ENCODE peak calls at places on chromosomes 7 and 10, in six cellular contexts. One of them, this sample, is unnamed.

GRCh38 chr10:986137-986825 is 2.0 kb upstream of the GTPBP4 start:
- DNase-seq in endothelial cell: no peak
- DNase-seq in AG09319: no peak
- DNase-seq in MM.1S: no peak
- DNase-seq in HL-60: no peak
- DNase-seq in fibroblast of lung: peak
- DNase-seq in this sample: no peak

GRCh38 chr10:46554166-46554781 is 2.2 kb downstream of the GPRIN2 start:
- DNase-seq in endothelial cell: no peak
- DNase-seq in AG09319: no peak
- DNase-seq in MM.1S: no peak
- DNase-seq in HL-60: peak
- DNase-seq in fibroblast of lung: no peak
- DNase-seq in this sample: no peak

GRCh38 chr7:140544278-140544896 is 65.1 kb upstream of the MKRN1 start:
- DNase-seq in endothelial cell: no peak
- DNase-seq in AG09319: no peak
- DNase-seq in MM.1S: no peak
- DNase-seq in HL-60: no peak
- DNase-seq in fibroblast of lung: no peak
- DNase-seq in this sample: no peak

GRCh38 chr10:88076027-88076880 is 212.8 kb downstream of the PTEN start:
- DNase-seq in endothelial cell: no peak
- DNase-seq in AG09319: no peak
- DNase-seq in MM.1S: peak
- DNase-seq in HL-60: no peak
- DNase-seq in fibroblast of lung: peak
- DNase-seq in this sample: no peak

GRCh38 chr7:148286150-148286549 is 304.4 kb upstream of the C7orf33 start:
- DNase-seq in endothelial cell: peak
- DNase-seq in AG09319: no peak
- DNase-seq in MM.1S: peak
- DNase-seq in HL-60: no peak
- DNase-seq in fibroblast of lung: no peak
- DNase-seq in this sample: no peak

GRCh38 chr7:85111761-85112160 is 75.1 kb downstream of the SEMA3D start:
- DNase-seq in endothelial cell: no peak
- DNase-seq in AG09319: no peak
- DNase-seq in MM.1S: no peak
- DNase-seq in HL-60: no peak
- DNase-seq in fibroblast of lung: peak
- DNase-seq in this sample: no peak

GRCh38 chr10:13684252-13684791 is 97.6 kb downstream of the PRPF18 start:
- DNase-seq in endothelial cell: no peak
- DNase-seq in AG09319: peak
- DNase-seq in MM.1S: no peak
- DNase-seq in HL-60: no peak
- DNase-seq in fibroblast of lung: peak
- DNase-seq in this sample: no peak

GRCh38 chr7:101255841-101256240 is 11.0 kb upstream of the FIS1 start:
- DNase-seq in endothelial cell: no peak
- DNase-seq in AG09319: no peak
- DNase-seq in MM.1S: no peak
- DNase-seq in HL-60: no peak
- DNase-seq in fibroblast of lung: no peak
- DNase-seq in this sample: no peak

GRCh38 chr10:68135922-68136718 is 26.8 kb downstream of the MYPN start:
- DNase-seq in endothelial cell: no peak
- DNase-seq in AG09319: no peak
- DNase-seq in MM.1S: no peak
- DNase-seq in HL-60: no peak
- DNase-seq in fibroblast of lung: peak
- DNase-seq in this sample: no peak

GRCh38 chr10:80172896-80173295 is 32.4 kb downstream of the ANXA11 start:
- DNase-seq in endothelial cell: no peak
- DNase-seq in AG09319: no peak
- DNase-seq in MM.1S: no peak
- DNase-seq in HL-60: no peak
- DNase-seq in fibroblast of lung: no peak
- DNase-seq in this sample: no peak

GRCh38 chr7:5665106-5666025 is 116.1 kb downstream of the RNF216 start:
- DNase-seq in endothelial cell: peak
- DNase-seq in AG09319: peak
- DNase-seq in MM.1S: peak
- DNase-seq in HL-60: peak
- DNase-seq in fibroblast of lung: peak
- DNase-seq in this sample: peak

GRCh38 chr7:47198159-47198558 is 383.8 kb downstream of the TNS3 start:
- DNase-seq in endothelial cell: no peak
- DNase-seq in AG09319: no peak
- DNase-seq in MM.1S: no peak
- DNase-seq in HL-60: no peak
- DNase-seq in fibroblast of lung: no peak
- DNase-seq in this sample: no peak

GRCh38 chr7:99384523-99384922 is 10.0 kb downstream of the ARPC1B start:
- DNase-seq in endothelial cell: no peak
- DNase-seq in AG09319: no peak
- DNase-seq in MM.1S: no peak
- DNase-seq in HL-60: no peak
- DNase-seq in fibroblast of lung: no peak
- DNase-seq in this sample: no peak

GRCh38 chr7:151157645-151158329 is 9.7 kb downstream of the GBX1 start:
- DNase-seq in endothelial cell: peak
- DNase-seq in AG09319: no peak
- DNase-seq in MM.1S: no peak
- DNase-seq in HL-60: no peak
- DNase-seq in fibroblast of lung: peak
- DNase-seq in this sample: no peak

GRCh38 chr7:22860337-22860736 is 37.7 kb upstream of the TOMM7 start:
- DNase-seq in endothelial cell: no peak
- DNase-seq in AG09319: no peak
- DNase-seq in MM.1S: no peak
- DNase-seq in HL-60: no peak
- DNase-seq in fibroblast of lung: no peak
- DNase-seq in this sample: no peak

GRCh38 chr10:79142522-79143309 is 74.0 kb downstream of the ZMIZ1 start:
- DNase-seq in endothelial cell: no peak
- DNase-seq in AG09319: no peak
- DNase-seq in MM.1S: no peak
- DNase-seq in HL-60: no peak
- DNase-seq in fibroblast of lung: no peak
- DNase-seq in this sample: no peak
- TF ChIP-seq CTCF in endothelial cell: no peak
- TF ChIP-seq CTCF in AG09319: no peak
- TF ChIP-seq CTCF in MM.1S: no peak
- TF ChIP-seq CTCF in HL-60: no peak
- TF ChIP-seq CTCF in fibroblast of lung: no peak
- TF ChIP-seq CTCF in this sample: peak

GRCh38 chr7:156827587-156828203 is 65.3 kb downstream of the LMBR1 start:
- DNase-seq in endothelial cell: no peak
- DNase-seq in AG09319: no peak
- DNase-seq in MM.1S: peak
- DNase-seq in HL-60: no peak
- DNase-seq in fibroblast of lung: peak
- DNase-seq in this sample: peak
- TF ChIP-seq CTCF in endothelial cell: peak
- TF ChIP-seq CTCF in AG09319: peak
- TF ChIP-seq CTCF in MM.1S: peak
- TF ChIP-seq CTCF in HL-60: peak
- TF ChIP-seq CTCF in fibroblast of lung: peak
- TF ChIP-seq CTCF in this sample: peak

GRCh38 chr10:99964791-99965190 is 45.0 kb downstream of the DNMBP start:
- DNase-seq in endothelial cell: no peak
- DNase-seq in AG09319: no peak
- DNase-seq in MM.1S: no peak
- DNase-seq in HL-60: no peak
- DNase-seq in fibroblast of lung: peak
- DNase-seq in this sample: no peak
- TF ChIP-seq CTCF in endothelial cell: no peak
- TF ChIP-seq CTCF in AG09319: peak
- TF ChIP-seq CTCF in MM.1S: no peak
- TF ChIP-seq CTCF in HL-60: no peak
- TF ChIP-seq CTCF in fibroblast of lung: peak
- TF ChIP-seq CTCF in this sample: no peak

GRCh38 chr10:50990568-50991495 is 83.5 kb upstream of the PRKG1 start:
- DNase-seq in endothelial cell: peak
- DNase-seq in AG09319: peak
- DNase-seq in MM.1S: no peak
- DNase-seq in HL-60: no peak
- DNase-seq in fibroblast of lung: peak
- DNase-seq in this sample: peak

GRCh38 chr10:50991496-50992355 is 82.6 kb upstream of the PRKG1 start:
- DNase-seq in endothelial cell: peak
- DNase-seq in AG09319: no peak
- DNase-seq in MM.1S: no peak
- DNase-seq in HL-60: no peak
- DNase-seq in fibroblast of lung: peak
- DNase-seq in this sample: no peak

GRCh38 chr10:50987934-50988333 is 86.4 kb upstream of the PRKG1 start:
- DNase-seq in endothelial cell: no peak
- DNase-seq in AG09319: no peak
- DNase-seq in MM.1S: no peak
- DNase-seq in HL-60: no peak
- DNase-seq in fibroblast of lung: no peak
- DNase-seq in this sample: no peak

GRCh38 chr10:50992356-50992866 is 81.9 kb upstream of the PRKG1 start:
- DNase-seq in endothelial cell: peak
- DNase-seq in AG09319: no peak
- DNase-seq in MM.1S: no peak
- DNase-seq in HL-60: no peak
- DNase-seq in fibroblast of lung: no peak
- DNase-seq in this sample: no peak

DNA sequence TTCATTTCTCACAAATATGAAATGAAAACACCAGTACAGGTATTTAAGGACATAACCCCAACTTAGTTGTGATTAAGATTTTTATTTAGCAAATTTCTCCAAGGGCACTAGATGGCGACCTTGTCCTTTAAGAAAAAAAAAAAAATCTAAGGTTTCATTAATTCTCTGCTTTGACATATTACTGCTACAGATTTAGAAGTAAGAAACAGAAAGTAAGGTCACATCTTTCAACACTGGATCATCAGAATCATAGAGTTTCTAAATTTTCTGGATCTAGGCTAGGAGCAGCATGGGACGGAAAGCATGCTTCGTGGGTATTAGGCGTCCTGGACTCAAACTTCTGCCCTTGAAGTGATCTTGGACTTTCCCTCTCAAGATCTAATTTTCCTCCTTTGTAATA is 85.5 kb upstream of the PRKG1 start:
- DNase-seq in endothelial cell: no peak
- DNase-seq in AG09319: no peak
- DNase-seq in MM.1S: peak
- DNase-seq in HL-60: no peak
- DNase-seq in fibroblast of lung: peak
- DNase-seq in this sample: peak
- TF ChIP-seq CTCF in endothelial cell: peak
- TF ChIP-seq CTCF in AG09319: peak
- TF ChIP-seq CTCF in MM.1S: peak
- TF ChIP-seq CTCF in HL-60: no peak
- TF ChIP-seq CTCF in fibroblast of lung: peak
- TF ChIP-seq CTCF in this sample: no peak